ENCODE peak calls at places on chromosomes 5 and 9, in six cellular contexts. K is iPS DF 19.7; V is NCI-H1436 treated with DMSO at 0.1 percent for 48 hours; F is Right ventricle myocardium superior; U is stimulated activated CD8-positive, alpha-beta memory T cell treated with anti-CD3 and anti-CD28 coated beads, Interleukin-15, amount 100 ng/mL, for 48 hours; C is T follicular helper cell. M is an unnamed sample.

GRCh38 chr9:76451234-76451633 is 7.7 kb upstream of the GCNT1 start:
- DNase-seq in K (no peak), V (no peak), F (no peak), U (no peak), C (no peak), M (no peak)

GRCh38 chr5:24606974-24607373 is 37.8 kb downstream of the CDH10 start:
- DNase-seq in K (no peak), V (no peak), F (no peak), U (no peak), C (no peak), M (peak; percentile 41)

GRCh38 chr5:139810341-139811075 is 14.9 kb downstream of the PSD2 start:
- DNase-seq in K (no peak), V (no peak), F (peak; percentile 27), U (no peak), C (no peak), M (no peak)

GRCh38 chr5:41856644-41857491 is 13.4 kb downstream of the OXCT1 start:
- DNase-seq in K (no peak), V (peak; percentile 31), F (no peak), U (no peak), C (peak; percentile 40), M (peak; percentile 29)

GRCh38 chr9:107707419-107707837 is 217.9 kb upstream of the KLF4 start:
- DNase-seq in K (no peak), V (no peak), F (no peak), U (no peak), C (no peak), M (no peak)

GRCh38 chr9:34688329-34689161 is 2.5 kb downstream of the CCL19 start:
- DNase-seq in K (no peak), V (no peak), F (no peak), U (no peak), C (no peak), M (no peak)

GRCh38 chr5:54719384-54720306 is 202.1 kb downstream of the SNX18 start:
- DNase-seq in K (peak; percentile 56), V (no peak), F (peak; percentile 65), U (no peak), C (no peak), M (no peak)

GRCh38 chr9:86494644-86495081 is 140.5 kb upstream of the TUT7 start:
- DNase-seq in K (no peak), V (no peak), F (no peak), U (no peak), C (no peak), M (no peak)

GRCh38 chr5:151002250-151002649 is 18.1 kb upstream of the GPX3 start:
- DNase-seq in K (no peak), V (no peak), F (no peak), U (no peak), C (no peak), M (peak; percentile 29)

GRCh38 chr5:138096997-138097828 is 13.4 kb downstream of the WNT8A start:
- DNase-seq in K (no peak), V (no peak), F (no peak), U (no peak), C (no peak), M (no peak)

GRCh38 chr9:38421498-38422211 is 2.6 kb downstream of the IGFBPL1 start:
- DNase-seq in K (no peak), V (no peak), F (no peak), U (no peak), C (no peak), M (no peak)

GRCh38 chr5:108749130-108749861 is 1.6 kb downstream of the FER start:
- DNase-seq in K (peak; percentile 17), V (no peak), F (peak; percentile 77), U (peak; percentile 25), C (peak; percentile 47), M (no peak)

GRCh38 chr5:28862137-28862859 is 1823.9 kb upstream of the CDH9 start:
- DNase-seq in K (no peak), V (peak; percentile 3), F (no peak), U (no peak), C (no peak), M (no peak)

GRCh38 chr9:125600194-125600593 is 106.8 kb downstream of the MAPKAP1 start:
- DNase-seq in K (no peak), V (no peak), F (no peak), U (no peak), C (no peak), M (no peak)

GRCh38 chr5:147188200-147189108 is 46.4 kb upstream of the STK32A start:
- DNase-seq in K (no peak), V (peak; percentile 47), F (no peak), U (no peak), C (peak; percentile 9), M (peak; percentile 76)

M was measured in hippocampal formation.